ENCODE peak calls at places on chromosomes 5 and 9, in eight cellular contexts. B is endothelial cell, T is B cell, V is WTC11, H is psoas muscle, R is Calu3, Z is prostate gland, Y is cardiac fibroblast. I is an unnamed sample.

GRCh38 chr9:87059740-87060139 is 112.4 kb upstream of the GAS1 start:
- DNase-seq in B (no peak), T (no peak), V (no peak), H (no peak), R (no peak), Z (peak; percentile 7), Y (no peak), I (no peak)

GRCh38 chr5:61461412-61461811 is 129.4 kb downstream of the ZSWIM6 start:
- DNase-seq in B (no peak), T (no peak), V (no peak), H (no peak), R (peak; percentile 20), Z (no peak), Y (no peak), I (no peak)

GRCh38 chr9:6959275-6960000 is 201.7 kb downstream of the KDM4C start:
- DNase-seq in B (no peak), T (no peak), V (no peak), H (no peak), R (no peak), Z (no peak), Y (no peak), I (no peak)

GRCh38 chr9:75185585-75186170 is 97.4 kb downstream of the OSTF1 start:
- DNase-seq in B (peak; percentile 64), T (peak; percentile 21), V (peak; percentile 67), H (no peak), R (peak; percentile 57), Z (peak; percentile 13), Y (peak; percentile 57), I (no peak)

GRCh38 chr5:39702928-39703327 is 278.1 kb upstream of the DAB2 start:
- DNase-seq in B (no peak), T (no peak), V (no peak), H (no peak), R (no peak), Z (no peak), Y (no peak), I (no peak)

GRCh38 chr5:160923927-160924705 is 72.1 kb upstream of the ATP10B start:
- DNase-seq in B (no peak), T (no peak), V (peak; percentile 13), H (no peak), R (peak; percentile 89), Z (peak; percentile 84), Y (no peak), I (no peak)

GRCh38 chr5:78920604-78921003 is 64.5 kb downstream of the ARSB start:
- DNase-seq in B (no peak), T (no peak), V (no peak), H (no peak), R (no peak), Z (no peak), Y (peak; percentile 63), I (no peak)

GRCh38 chr5:2193142-2193922 is 310.6 kb upstream of the IRX4 start:
- DNase-seq in B (no peak), T (no peak), V (no peak), H (no peak), R (no peak), Z (no peak), Y (no peak), I (no peak)

GRCh38 chr5:76074487-76074886 is 8.7 kb upstream of the SV2C start:
- DNase-seq in B (peak; percentile 52), T (no peak), V (peak; percentile 42), H (no peak), R (peak; percentile 45), Z (peak; percentile 13), Y (no peak), I (no peak)

GRCh38 chr5:56977822-56978221 is 25.9 kb upstream of the MIER3 start:
- DNase-seq in B (no peak), T (no peak), V (no peak), H (no peak), R (no peak), Z (no peak), Y (no peak), I (no peak)

GRCh38 chr5:157273131-157273556 is 7.2 kb downstream of the CYFIP2 start:
- DNase-seq in B (no peak), T (no peak), V (no peak), H (no peak), R (no peak), Z (no peak), Y (no peak), I (no peak)

GRCh38 chr5:90020575-90021535 is 388.7 kb downstream of the CETN3 start:
- DNase-seq in B (no peak), T (peak; percentile 7), V (no peak), H (no peak), R (peak; percentile 34), Z (no peak), Y (peak; percentile 95), I (no peak)

GRCh38 chr5:169094586-169095409 is 206.1 kb downstream of the SLIT3 start:
- DNase-seq in B (no peak), T (no peak), V (no peak), H (no peak), R (no peak), Z (no peak), Y (peak; percentile 18), I (no peak)

GRCh38 chr5:57538341-57538955 is 55.8 kb upstream of the ACTBL2 start:
- DNase-seq in B (no peak), T (no peak), V (no peak), H (no peak), R (no peak), Z (no peak), Y (peak; percentile 93), I (no peak)

GRCh38 chr9:110995511-110996340 is 42.5 kb downstream of the LPAR1 start:
- DNase-seq in B (no peak), T (no peak), V (no peak), H (no peak), R (no peak), Z (no peak), Y (peak; percentile 46), I (no peak)

GRCh38 chr9:117224676-117225075 is 190.2 kb downstream of the ASTN2 start:
- DNase-seq in B (no peak), T (no peak), V (no peak), H (no peak), R (no peak), Z (no peak), Y (no peak), I (no peak)

GRCh38 chr5:138725153-138725884 is 27.9 kb upstream of the CTNNA1 start:
- DNase-seq in B (peak; percentile 15), T (no peak), V (peak; percentile 78), H (peak; percentile 28), R (peak; percentile 93), Z (peak; percentile 93), Y (peak; percentile 59), I (peak; percentile 73)

DNA sequence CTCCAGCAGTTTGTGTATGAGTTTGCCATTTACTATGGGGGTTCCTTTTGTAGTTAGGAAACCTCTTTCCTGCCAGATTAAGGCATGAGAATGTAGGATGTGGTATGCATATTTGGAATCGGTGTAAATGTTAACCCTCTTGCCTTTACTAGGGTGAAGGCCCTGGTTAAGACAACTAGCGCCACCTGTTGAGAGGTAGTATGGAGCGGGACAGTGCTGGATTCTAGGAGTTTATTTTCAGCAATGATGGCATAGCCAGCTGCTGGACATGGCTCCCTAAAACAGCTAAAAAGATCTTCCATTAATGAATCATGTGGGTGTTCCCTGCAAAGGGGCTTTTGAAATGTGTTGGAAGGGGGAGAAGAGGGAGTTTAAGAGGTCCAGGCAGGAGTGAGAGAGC is 30.7 kb upstream of the GPX3 start:
- DNase-seq in B (no peak), T (no peak), V (peak; percentile 63), H (no peak), R (no peak), Z (no peak), Y (peak; percentile 10), I (no peak)
- TF ChIP-seq CTCF in B (no peak), T (no peak), V (peak; percentile 17), H (no peak), R (peak; percentile 9), Z (no peak), Y (peak; percentile 23), I (no peak)

DNA sequence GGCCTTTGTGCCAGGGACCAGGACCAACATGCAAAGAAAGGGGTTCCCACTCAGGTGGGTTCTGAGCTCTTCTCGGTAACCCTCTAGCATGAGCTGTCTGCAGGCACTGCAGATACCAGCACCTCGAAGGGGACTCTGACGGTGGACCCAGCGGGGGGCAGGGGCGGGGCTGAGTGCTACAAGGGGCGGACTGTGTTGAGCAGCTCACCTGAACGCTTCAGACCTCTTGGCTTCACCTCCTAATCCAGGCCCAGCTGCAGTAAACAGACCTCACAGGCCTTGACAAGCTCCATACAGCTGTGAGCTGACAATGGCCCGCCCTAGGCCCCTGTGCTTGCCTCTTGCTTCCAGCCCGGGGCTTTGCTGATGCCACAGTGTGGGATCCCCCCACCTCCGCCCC is 48.4 kb downstream of the C9orf50 start:
- DNase-seq in B (no peak), T (no peak), V (no peak), H (no peak), R (no peak), Z (no peak), Y (no peak), I (no peak)
- TF ChIP-seq CTCF in B (no peak), T (no peak), V (no peak), H (no peak), R (no peak), Z (no peak), Y (no peak), I (no peak)

GRCh38 chr5:88833371-88834107 is 49.4 kb downstream of the MEF2C start:
- DNase-seq in B (no peak), T (no peak), V (no peak), H (no peak), R (no peak), Z (no peak), Y (peak; percentile 87), I (no peak)
- TF ChIP-seq CTCF in B (no peak), T (no peak), V (no peak), H (peak; percentile 4), R (no peak), Z (no peak), Y (no peak), I (no peak)

DNA sequence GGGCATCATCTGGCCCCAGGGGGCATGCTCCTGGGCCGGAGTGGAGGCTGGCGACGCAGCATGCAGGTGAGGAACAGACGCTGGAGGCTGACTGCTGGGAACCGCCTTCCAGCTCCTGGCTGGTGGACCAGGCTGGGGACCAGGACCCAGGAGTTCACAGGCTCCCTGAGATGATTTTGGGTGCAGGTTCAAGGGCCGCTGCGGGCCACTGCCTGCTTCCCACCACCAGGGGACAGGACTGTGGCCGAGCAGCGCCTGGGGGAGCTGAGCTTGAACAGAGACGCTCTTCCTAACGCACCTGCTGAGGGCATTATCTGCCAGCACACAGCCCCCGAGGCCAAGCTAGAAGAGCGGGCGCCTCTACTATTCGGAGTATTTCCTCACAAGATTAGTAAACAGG is 132.1 kb upstream of the RAPGEF1 start:
- DNase-seq in B (peak; percentile 24), T (no peak), V (peak; percentile 62), H (no peak), R (no peak), Z (no peak), Y (no peak), I (no peak)
- TF ChIP-seq CTCF in B (peak; percentile 63), T (no peak), V (peak; percentile 48), H (no peak), R (no peak), Z (no peak), Y (peak; percentile 40), I (peak; percentile 57)

I was measured in type B pancreatic cell.